ENCODE peak calls at places on chromosomes 5 and 9, in six cellular contexts. R is neuronal stem cell, Q is mesenchymal stem cell, Z is IMR-90, D is H9, T is H1. U is an unnamed sample.

GRCh38 chr5:16179511-16179935 is at the start of gene MARCHF11:
- DNase-seq in R (peak), Q (no peak), Z (no peak), D (peak), T (peak), U (no peak)

GRCh38 chr5:1293416-1293996 is 1.4 kb downstream of the TERT start:
- DNase-seq in R (no peak), Q (no peak), Z (no peak), D (peak), T (peak), U (no peak)

GRCh38 chr5:179253730-179254129 is 91.5 kb downstream of the ADAMTS2 start:
- DNase-seq in R (no peak), Q (no peak), Z (no peak), D (peak), T (no peak), U (no peak)

GRCh38 chr9:3875371-3876132 is 349.8 kb upstream of the RFX3 start:
- DNase-seq in R (no peak), Q (peak), Z (peak), D (no peak), T (no peak), U (no peak)

GRCh38 chr5:172802585-172803176 is 31.4 kb upstream of the ERGIC1 start:
- DNase-seq in R (no peak), Q (peak), Z (peak), D (no peak), T (no peak), U (no peak)

GRCh38 chr9:4334439-4334838 is 34.6 kb upstream of the GLIS3 start:
- DNase-seq in R (no peak), Q (peak), Z (peak), D (peak), T (no peak), U (peak)

GRCh38 chr5:170483701-170484458 is 19.9 kb upstream of the KCNIP1 start:
- DNase-seq in R (no peak), Q (peak), Z (no peak), D (peak), T (no peak), U (peak)

GRCh38 chr5:119343766-119344165 is 12.1 kb upstream of the TNFAIP8 start:
- DNase-seq in R (no peak), Q (no peak), Z (peak), D (no peak), T (no peak), U (peak)

GRCh38 chr5:149833116-149833827 is 103.2 kb downstream of the PPARGC1B start:
- DNase-seq in R (no peak), Q (no peak), Z (no peak), D (no peak), T (no peak), U (no peak)

GRCh38 chr9:98251554-98251953 is 3.9 kb downstream of the TBC1D2 start:
- DNase-seq in R (no peak), Q (peak), Z (peak), D (no peak), T (no peak), U (no peak)

GRCh38 chr5:141708016-141708415 is 26.0 kb upstream of the ARAP3 start:
- DNase-seq in R (no peak), Q (no peak), Z (no peak), D (no peak), T (no peak), U (no peak)

GRCh38 chr9:134192951-134193731 is 28.8 kb upstream of the RNU6ATAC start:
- DNase-seq in R (no peak), Q (peak), Z (no peak), D (no peak), T (no peak), U (no peak)

GRCh38 chr5:176948458-176948857 is 49.3 kb upstream of the HK3 start:
- DNase-seq in R (no peak), Q (peak), Z (no peak), D (no peak), T (no peak), U (no peak)

GRCh38 chr9:15389173-15389572 is 33.5 kb upstream of the SNAPC3 start:
- DNase-seq in R (no peak), Q (no peak), Z (peak), D (no peak), T (no peak), U (no peak)

GRCh38 chr5:142095651-142096330 is 12.8 kb upstream of the NDFIP1 start:
- DNase-seq in R (no peak), Q (no peak), Z (no peak), D (no peak), T (no peak), U (no peak)

GRCh38 chr9:30258079-30258478 is 2126.4 kb upstream of the ACO1 start:
- DNase-seq in R (no peak), Q (no peak), Z (no peak), D (no peak), T (no peak), U (no peak)

GRCh38 chr9:97766092-97766491 is 69.0 kb upstream of the XPA start:
- DNase-seq in R (no peak), Q (no peak), Z (peak), D (no peak), T (no peak), U (no peak)

GRCh38 chr5:39198080-39198479 is 21.3 kb downstream of the FYB1 start:
- DNase-seq in R (no peak), Q (no peak), Z (no peak), D (no peak), T (no peak), U (no peak)

GRCh38 chr5:9850456-9850855 is 220.3 kb upstream of the TAS2R1 start:
- DNase-seq in R (no peak), Q (no peak), Z (no peak), D (no peak), T (no peak), U (no peak)

DNA sequence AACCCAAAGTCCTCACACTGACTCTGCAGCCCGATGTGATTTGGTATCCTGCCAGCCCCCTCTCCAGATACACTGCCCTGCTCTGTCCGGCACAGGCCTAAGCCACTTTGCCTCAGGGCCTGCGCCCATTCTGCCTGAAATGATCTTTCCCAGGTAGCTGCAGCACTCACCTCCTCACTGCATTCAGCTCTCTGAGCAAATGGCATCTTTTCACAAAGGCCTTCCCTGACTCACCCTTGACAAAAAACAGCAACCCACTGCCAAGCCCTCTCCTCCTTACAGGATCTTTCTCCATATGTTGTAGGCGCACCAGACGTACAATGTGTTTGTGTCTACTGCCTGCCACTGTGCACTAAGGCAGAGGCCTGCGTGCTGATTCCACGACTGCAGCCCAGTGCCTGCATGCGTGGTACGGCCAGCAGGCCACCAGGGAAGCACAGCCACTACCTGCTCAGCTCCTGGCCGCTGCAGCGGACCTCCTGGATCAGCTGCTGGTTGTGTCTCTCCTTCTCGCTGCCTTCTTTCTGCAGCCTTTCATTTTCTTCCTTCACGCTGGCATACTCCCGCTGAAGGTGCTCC is 171.2 kb downstream of the CDK5RAP2 start:
- DNase-seq in R (no peak), Q (no peak), Z (no peak), D (no peak), T (peak), U (no peak)
- H3K14ac ChIP-seq in R (no peak), Q (no peak), Z (no peak), D (no peak), T (no peak), U (no peak)

GRCh38 chr5:63217422-63217821 is 638.8 kb downstream of the LRRC70 start:
- DNase-seq in R (no peak), Q (no peak), Z (no peak), D (no peak), T (no peak), U (no peak)

GRCh38 chr5:63205976-63206375 is 627.4 kb downstream of the LRRC70 start:
- DNase-seq in R (no peak), Q (no peak), Z (no peak), D (no peak), T (no peak), U (no peak)

GRCh38 chr5:63213256-63213655 is 634.6 kb downstream of the LRRC70 start:
- DNase-seq in R (no peak), Q (no peak), Z (no peak), D (no peak), T (no peak), U (no peak)

GRCh38 chr5:63211413-63212132 is 633.0 kb downstream of the LRRC70 start:
- DNase-seq in R (no peak), Q (no peak), Z (no peak), D (no peak), T (no peak), U (no peak)
- H3K18ac ChIP-seq in R (no peak), Q (no peak), Z (no peak), D (no peak), T (no peak), U (no peak)

DNA sequence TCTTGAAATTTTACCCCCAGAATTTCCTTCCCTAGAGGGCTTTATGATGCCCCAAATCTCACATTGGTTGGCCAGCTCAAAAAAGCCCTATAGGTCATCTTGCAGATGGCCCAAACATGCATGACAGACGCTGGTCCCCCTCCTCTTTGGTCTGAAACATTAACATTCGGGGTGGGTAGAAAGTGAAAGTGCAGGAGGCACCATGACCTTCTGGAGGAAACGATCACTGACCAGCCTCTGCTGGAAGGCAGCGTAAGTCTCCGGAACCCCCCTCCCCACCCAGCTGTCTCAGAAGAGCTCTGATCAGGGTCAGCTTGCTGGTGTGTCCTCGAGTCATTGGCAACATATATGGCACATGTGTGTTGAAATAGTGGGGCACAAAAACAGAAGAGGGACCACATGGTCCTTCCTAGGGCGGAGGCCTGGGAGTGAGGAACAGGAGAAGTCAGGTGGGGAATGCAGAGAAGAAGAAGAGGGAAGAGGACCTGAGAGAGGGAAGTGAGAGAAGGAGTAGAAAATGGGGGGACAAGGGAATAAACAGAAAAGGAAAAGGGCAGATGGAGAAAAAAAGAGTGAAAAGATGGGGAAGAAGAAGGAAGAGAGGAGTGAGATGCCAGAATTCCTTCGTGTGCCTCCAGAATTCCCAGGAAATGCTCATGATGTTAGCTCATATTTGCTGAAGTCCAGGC is 46.2 kb downstream of the IL31RA start:
- DNase-seq in R (no peak), Q (no peak), Z (no peak), D (no peak), T (no peak), U (no peak)
- H3K14ac ChIP-seq in R (no peak), Q (no peak), Z (no peak), D (no peak), T (no peak), U (no peak)

DNA sequence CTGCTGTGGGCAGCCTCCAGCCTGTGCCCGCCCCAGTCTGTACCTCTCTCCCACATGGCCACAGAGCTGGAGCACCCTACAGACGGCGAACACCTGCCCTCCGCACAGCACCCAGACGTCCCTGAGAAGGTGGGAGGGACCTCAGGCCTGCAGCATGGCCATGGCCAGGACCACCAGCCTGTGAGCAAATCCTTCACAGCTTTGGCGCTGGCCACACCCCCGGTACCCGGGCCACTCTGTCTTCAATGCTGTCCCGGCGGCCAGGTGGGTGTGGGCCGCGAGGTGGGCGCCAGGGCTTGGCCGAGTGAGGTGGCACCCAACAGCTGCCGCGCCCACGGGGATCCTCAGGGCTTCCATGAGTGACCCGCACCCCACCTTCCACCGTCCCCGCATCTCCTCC is 18.7 kb downstream of the NOTCH1 start:
- DNase-seq in R (no peak), Q (no peak), Z (no peak), D (no peak), T (no peak), U (no peak)
- H3K18ac ChIP-seq in R (peak), Q (no peak), Z (no peak), D (no peak), T (no peak), U (no peak)

GRCh38 chr5:10856071-10856470 is 95.0 kb upstream of the DAP start:
- DNase-seq in R (no peak), Q (no peak), Z (no peak), D (no peak), T (no peak), U (no peak)

GRCh38 chr5:10856646-10857332 is 95.8 kb upstream of the DAP start:
- DNase-seq in R (peak), Q (peak), Z (peak), D (peak), T (peak), U (peak)

GRCh38 chr5:10858307-10858706 is 97.3 kb upstream of the DAP start:
- DNase-seq in R (no peak), Q (no peak), Z (no peak), D (no peak), T (no peak), U (no peak)

GRCh38 chr5:10859393-10860195 is 98.6 kb upstream of the DAP start:
- DNase-seq in R (peak), Q (no peak), Z (no peak), D (no peak), T (no peak), U (no peak)

DNA sequence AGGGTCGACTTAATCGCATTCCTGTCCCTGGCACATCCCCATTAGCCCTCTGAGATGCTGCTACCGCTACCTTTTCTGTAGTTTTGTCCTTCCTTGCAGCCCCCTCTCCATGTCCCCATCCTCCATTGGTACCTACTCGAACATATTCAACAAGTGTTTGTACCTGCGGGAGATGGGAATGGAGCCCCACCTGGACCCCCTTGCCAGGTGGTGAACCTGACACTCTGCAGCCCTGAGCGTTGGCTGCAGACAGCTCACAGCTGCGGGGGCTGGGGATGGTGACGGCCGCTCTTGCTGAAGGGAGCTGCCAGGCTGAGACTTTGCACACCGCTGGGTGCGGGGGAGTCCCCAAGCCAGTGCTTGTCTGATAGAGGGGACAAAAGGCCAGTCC is 96.3 kb upstream of the DAP start:
- DNase-seq in R (no peak), Q (no peak), Z (no peak), D (peak), T (no peak), U (no peak)
- H3K14ac ChIP-seq in R (no peak), Q (no peak), Z (peak), D (no peak), T (no peak), U (no peak)

U was measured in trophoblast cell.